ENCODE peak calls at places on chromosomes 7 and 10, in nine cellular contexts. Y is upper lobe of left lung, W is HCT116, Q is prostate gland, E is endothelial cell of umbilical vein, U is HL-60, V is transverse colon, T is sigmoid colon, J is HepG2. Z is an unnamed sample.

GRCh38 chr10:24849051-24849450 is 103.4 kb downstream of the PRTFDC1 start:
- DNase-seq in T (no peak), V (no peak), E (no peak), Y (no peak), Q (no peak), J (no peak), U (no peak), W (no peak), Z (no peak)

GRCh38 chr7:84982199-84982598 is 204.7 kb downstream of the SEMA3D start:
- DNase-seq in J (no peak), Y (no peak), T (no peak), W (no peak), V (no peak), Q (no peak), E (peak), U (no peak), Z (no peak)

GRCh38 chr7:139041378-139042053 is 5.7 kb upstream of the ZC3HAV1L start:
- DNase-seq in Q (no peak), W (no peak), T (no peak), U (no peak), J (no peak), Y (no peak), V (no peak), E (no peak), Z (no peak)

GRCh38 chr7:103540986-103541385 is 95.0 kb upstream of the SLC26A5 start:
- DNase-seq in V (no peak), E (peak), Q (peak), T (no peak), Y (peak), U (no peak), W (no peak), J (no peak), Z (no peak)

GRCh38 chr10:31404640-31405039 is 85.6 kb downstream of the ZEB1 start:
- DNase-seq in T (no peak), Y (no peak), J (peak), W (no peak), Q (no peak), E (no peak), U (peak), V (no peak), Z (no peak)

GRCh38 chr10:97355571-97355975 is 21.0 kb upstream of the FRAT2 start:
- DNase-seq in T (no peak), J (no peak), Q (peak), U (no peak), W (no peak), V (peak), E (peak), Y (no peak), Z (no peak)

GRCh38 chr7:41292457-41292856 is 410.4 kb downstream of the INHBA start:
- DNase-seq in U (no peak), Y (no peak), T (no peak), J (no peak), Q (no peak), W (no peak), E (no peak), V (no peak), Z (no peak)

GRCh38 chr10:8214587-8214986 is 160.1 kb downstream of the GATA3 start:
- DNase-seq in V (no peak), W (no peak), U (no peak), E (no peak), Q (no peak), J (no peak), T (no peak), Y (no peak), Z (no peak)

GRCh38 chr10:36765777-36766176 is 359.6 kb upstream of the ANKRD30A start:
- DNase-seq in V (no peak), E (no peak), Q (no peak), T (no peak), W (no peak), Y (no peak), U (no peak), J (no peak), Z (no peak)

GRCh38 chr10:53314856-53315255 is 542.3 kb upstream of the MBL2 start:
- DNase-seq in W (no peak), T (no peak), V (no peak), Q (no peak), U (no peak), Y (no peak), E (peak), J (no peak), Z (no peak)

GRCh38 chr10:9957352-9957751 is 1060.3 kb upstream of the CELF2 start:
- DNase-seq in V (no peak), T (no peak), E (no peak), U (no peak), W (no peak), Y (no peak), Q (no peak), J (no peak), Z (no peak)

GRCh38 chr7:28890137-28890536 is 68.0 kb downstream of the TRIL start:
- DNase-seq in E (no peak), Y (no peak), T (no peak), V (peak), J (no peak), W (no peak), U (no peak), Q (no peak), Z (no peak)

GRCh38 chr10:50885097-50885859 is at the start of gene A1CF:
- DNase-seq in W (no peak), Y (no peak), U (no peak), Q (no peak), T (no peak), V (peak), E (no peak), J (peak), Z (no peak)

GRCh38 chr7:142812437-142813215 is 41.9 kb downstream of the PRSS2 start:
- DNase-seq in W (no peak), Q (no peak), E (no peak), J (no peak), V (no peak), U (no peak), Y (no peak), T (no peak), Z (no peak)

GRCh38 chr7:68613405-68613804 is 984.9 kb upstream of the AUTS2 start:
- DNase-seq in J (no peak), U (no peak), T (no peak), Q (no peak), E (no peak), Y (no peak), W (no peak), V (no peak), Z (no peak)

DNA sequence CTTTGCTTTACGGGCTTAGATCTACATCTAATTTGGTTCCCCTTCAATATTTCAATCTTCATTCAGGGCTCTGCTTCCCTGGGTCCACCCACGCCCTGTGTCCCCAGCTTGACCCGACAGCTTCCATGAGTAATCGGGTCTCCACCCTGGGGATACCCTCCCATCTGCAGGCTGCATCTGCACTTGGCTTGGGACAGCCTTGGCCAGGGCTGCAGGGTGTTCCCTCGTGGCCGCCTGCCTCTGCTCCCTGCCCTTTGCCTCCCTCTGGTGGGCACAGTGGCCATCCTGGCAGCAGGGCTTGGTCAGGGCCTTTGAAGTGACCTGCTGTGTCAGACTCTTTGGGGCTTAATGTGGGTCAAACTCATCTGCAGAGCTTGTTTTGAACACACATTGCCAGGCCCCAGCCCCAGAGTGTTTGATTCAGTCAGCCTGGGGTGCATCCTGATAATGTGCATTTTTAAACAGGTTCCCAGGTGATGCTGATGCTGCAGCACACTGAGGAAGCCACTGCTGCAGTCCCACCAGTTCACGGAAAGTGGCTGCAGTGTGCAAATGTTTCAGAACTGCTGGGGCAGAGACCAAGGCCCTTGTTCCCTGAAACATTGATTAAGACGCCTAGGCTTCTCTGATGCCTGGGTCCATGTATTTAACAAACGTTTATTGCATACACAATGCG is 80.7 kb upstream of the SEC61G start:
- DNase-seq in Y (peak), U (no peak), V (peak), W (peak), Q (no peak), T (peak), J (peak), E (peak), Z (no peak)
- TF ChIP-seq POLR2AphosphoS5 in Y (peak), U (no peak), V (no peak), W (peak), Q (no peak), T (no peak), J (no peak), E (no peak), Z (no peak)

DNA sequence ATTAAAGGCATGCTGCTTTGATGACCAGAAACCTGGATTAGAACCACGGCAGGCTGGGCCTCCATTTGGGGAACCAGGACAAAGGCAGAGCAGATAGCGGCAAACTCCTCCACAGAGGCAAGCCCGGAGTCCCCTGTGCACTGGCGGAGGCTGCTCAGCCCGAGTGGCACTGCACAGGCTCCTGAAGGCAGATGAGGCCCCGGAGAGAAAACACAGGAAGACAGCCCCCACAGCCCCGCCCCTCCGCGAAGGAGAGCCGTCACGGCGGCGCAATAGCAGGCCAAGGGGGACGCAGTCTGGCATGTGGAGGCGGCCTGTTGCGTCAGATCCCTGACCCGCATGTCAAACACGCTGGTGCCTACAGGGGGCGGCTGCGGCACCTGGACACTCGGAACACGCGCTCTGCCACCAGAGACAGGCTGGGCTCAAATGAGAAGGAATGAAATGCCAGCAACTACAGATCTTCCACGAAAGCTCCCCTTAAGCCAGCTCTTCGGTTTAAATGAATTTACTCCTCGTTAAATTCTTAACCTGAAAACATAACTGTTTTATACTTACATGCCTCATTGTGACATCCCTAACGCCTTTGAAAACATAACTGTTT is 128.5 kb downstream of the MAD1L1 start:
- DNase-seq in Y (peak), W (peak), J (peak), U (peak), V (peak), Q (peak), E (peak), T (peak), Z (peak)
- TF ChIP-seq POLR2AphosphoS5 in Y (peak), W (peak), J (no peak), U (peak), V (peak), Q (peak), E (peak), T (peak), Z (no peak)

GRCh38 chr10:78657622-78658165 is 411.1 kb upstream of the ZMIZ1 start:
- DNase-seq in V (peak), E (peak), U (peak), J (peak), Y (no peak), W (peak), Q (peak), T (peak), Z (peak)

GRCh38 chr10:78658645-78659632 is 409.8 kb upstream of the ZMIZ1 start:
- DNase-seq in E (no peak), V (no peak), T (no peak), U (peak), J (no peak), Y (no peak), W (no peak), Q (no peak), Z (no peak)

GRCh38 chr10:78656397-78656796 is 412.4 kb upstream of the ZMIZ1 start:
- DNase-seq in W (no peak), U (no peak), T (no peak), J (no peak), Q (no peak), E (no peak), V (no peak), Y (no peak), Z (no peak)

GRCh38 chr10:78655941-78656340 is 412.8 kb upstream of the ZMIZ1 start:
- DNase-seq in U (no peak), V (no peak), W (no peak), E (no peak), T (no peak), Q (no peak), Y (no peak), J (no peak), Z (no peak)

DNA sequence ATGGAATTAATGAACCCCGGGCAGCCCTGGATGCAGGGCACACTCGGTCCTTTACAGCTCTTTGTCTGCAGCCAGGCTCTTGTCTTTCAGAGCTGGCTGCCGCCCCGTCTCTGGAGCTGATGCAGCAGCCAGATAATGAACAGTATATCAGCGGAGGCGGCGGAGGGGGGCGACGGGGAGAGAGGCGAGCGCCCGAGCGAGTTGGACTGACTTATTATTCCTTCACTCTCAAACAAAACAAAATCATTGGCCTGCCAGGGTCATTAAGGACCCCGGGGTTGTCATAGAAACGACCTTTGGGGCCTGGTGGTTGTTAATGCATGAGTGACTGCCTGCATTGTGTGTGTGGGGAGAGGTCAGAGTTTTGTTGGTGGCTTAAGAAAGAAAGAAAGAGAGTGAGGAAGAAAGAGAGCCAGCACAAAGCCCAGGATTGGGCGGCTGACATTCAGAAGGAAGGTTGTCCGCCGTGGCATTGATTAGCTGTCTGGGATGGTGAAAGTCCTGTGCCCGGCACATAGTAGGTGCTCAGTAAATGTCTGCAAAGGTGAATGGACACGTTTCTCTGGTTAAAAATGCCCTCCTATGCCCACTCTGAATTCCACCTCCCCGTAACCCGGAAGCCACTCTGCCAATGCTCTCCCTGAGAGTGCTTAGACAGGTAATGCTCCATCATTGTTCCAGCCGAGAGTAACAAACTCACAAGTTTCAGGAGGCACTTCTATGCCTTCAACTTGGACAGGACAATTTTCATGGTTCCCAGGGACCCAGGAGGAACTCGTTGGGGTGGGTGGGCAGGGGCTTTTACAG is 411.7 kb upstream of the ZMIZ1 start:
- DNase-seq in U (no peak), Q (peak), Y (peak), W (no peak), T (peak), J (peak), V (no peak), E (peak), Z (no peak)
- TF ChIP-seq POLR2AphosphoS5 in U (no peak), Q (no peak), Y (no peak), W (no peak), T (peak), J (no peak), V (no peak), E (no peak), Z (no peak)

GRCh38 chr10:47033541-47034270 is 122.5 kb downstream of the PTPN20 start:
- DNase-seq in Q (no peak), U (no peak), T (peak), Y (no peak), E (no peak), J (no peak), V (no peak), W (no peak), Z (no peak)

GRCh38 chr10:47033081-47033480 is 121.9 kb downstream of the PTPN20 start:
- DNase-seq in J (no peak), W (no peak), E (no peak), Q (no peak), T (peak), V (no peak), Y (no peak), U (no peak), Z (no peak)

GRCh38 chr10:47030191-47030698 is 119.0 kb downstream of the PTPN20 start:
- DNase-seq in E (no peak), U (no peak), J (no peak), Y (no peak), W (no peak), Q (no peak), T (peak), V (no peak), Z (no peak)

GRCh38 chr10:47031251-47031952 is 120.2 kb downstream of the PTPN20 start:
- DNase-seq in E (no peak), Y (no peak), J (no peak), U (no peak), T (peak), Q (no peak), W (peak), V (no peak), Z (no peak)

GRCh38 chr10:47031953-47032465 is 120.8 kb downstream of the PTPN20 start:
- DNase-seq in V (peak), T (peak), E (no peak), W (no peak), Q (no peak), J (no peak), U (no peak), Y (no peak), Z (no peak)
- TF ChIP-seq POLR2AphosphoS5 in V (no peak), T (no peak), E (no peak), W (no peak), Q (no peak), J (no peak), U (no peak), Y (no peak), Z (no peak)

GRCh38 chr10:5976689-5977470 is 463 bp downstream of the IL15RA start:
- DNase-seq in U (no peak), Y (peak), W (peak), V (peak), J (no peak), Q (peak), T (peak), E (peak), Z (no peak)

GRCh38 chr10:5973069-5973468 is 4.3 kb downstream of the IL15RA start:
- DNase-seq in V (no peak), T (peak), Y (no peak), E (no peak), Q (no peak), J (no peak), W (no peak), U (no peak), Z (no peak)

GRCh38 chr10:5971886-5972285 is 5.5 kb downstream of the IL15RA start:
- DNase-seq in E (no peak), U (no peak), Q (no peak), J (no peak), V (no peak), T (peak), W (no peak), Y (no peak), Z (no peak)

GRCh38 chr10:5977471-5978370 is at the start of gene IL15RA:
- DNase-seq in Q (peak), Y (peak), W (peak), T (peak), V (peak), E (peak), U (no peak), J (peak), Z (peak)

DNA sequence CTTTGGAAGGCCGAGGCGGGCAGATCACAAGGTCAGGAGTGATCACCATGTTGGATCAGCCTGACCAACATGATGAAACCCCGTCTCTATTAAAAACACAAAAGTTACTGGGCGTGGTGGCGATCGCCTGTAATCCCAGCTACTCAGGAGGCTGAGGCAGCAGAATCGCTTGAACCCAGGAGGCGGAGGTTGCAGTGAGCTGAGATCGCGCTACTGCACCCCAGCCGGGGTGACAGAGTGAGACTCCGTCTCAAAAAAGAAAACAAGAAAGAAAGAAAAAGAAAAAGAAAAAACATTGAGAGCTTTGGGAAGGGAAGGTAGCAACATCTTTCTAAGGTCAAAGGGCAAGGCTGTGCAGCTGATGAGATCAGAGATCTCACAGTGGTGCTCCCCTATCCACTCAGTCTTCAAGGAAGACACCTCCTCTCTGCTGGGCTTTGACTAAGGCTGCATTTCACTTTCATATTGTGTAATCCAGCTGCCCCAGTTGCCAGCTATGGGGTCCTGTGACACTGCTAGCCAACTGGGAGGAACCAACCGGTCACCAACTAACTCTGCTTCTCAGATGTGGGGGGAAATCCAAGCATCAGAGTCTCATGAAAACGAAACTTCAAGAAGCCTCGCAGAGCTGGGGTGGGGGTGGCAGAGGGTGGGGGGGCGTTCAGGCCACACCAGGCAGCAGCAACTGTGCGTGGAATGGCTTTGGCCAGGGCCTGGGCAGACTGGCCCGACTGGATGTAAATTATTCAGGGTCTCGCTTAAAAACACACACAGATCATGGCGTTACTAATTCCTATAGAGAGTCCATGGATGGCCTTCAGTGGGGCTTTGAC is 1.5 kb downstream of the IL15RA start:
- DNase-seq in Y (no peak), Q (no peak), W (no peak), E (peak), V (peak), U (no peak), J (no peak), T (peak), Z (peak)
- TF ChIP-seq POLR2AphosphoS5 in Y (peak), Q (no peak), W (no peak), E (no peak), V (peak), U (no peak), J (no peak), T (peak), Z (no peak)